ENCODE peak calls at places on chromosomes 6 and 20, in eight cellular contexts. P is effector memory CD8-positive, alpha-beta T cell; K is anterior cingulate cortex; J is right lobe of liver; O is BJ; V is HS-5; S is stimulated activated CD4-positive, alpha-beta T cell treated with anti-CD3 and anti-CD28 coated beads, Interleukin-12 subunit alpha, Interleukin-12 subunit beta, amount 100 ng/mL, for 48 hours; T is stromal cell of bone marrow. R is an unnamed sample.

GRCh38 chr6:133645000-133645619 is 243.8 kb upstream of the TCF21 start:
- DNase-seq in P (no peak), K (no peak), J (no peak), O (no peak), V (no peak), S (no peak), T (peak; percentile 58), R (no peak)

GRCh38 chr6:130520235-130520634 is 154.4 kb downstream of the TMEM200A start:
- DNase-seq in P (no peak), K (no peak), J (no peak), O (no peak), V (peak; percentile 48), S (no peak), T (peak; percentile 71), R (no peak)

GRCh38 chr20:24018796-24019195 is 30.2 kb upstream of the GGTLC1 start:
- DNase-seq in P (no peak), K (no peak), J (no peak), O (no peak), V (no peak), S (no peak), T (no peak), R (no peak)

GRCh38 chr6:37068523-37069270 is 63.2 kb downstream of the FGD2 start:
- DNase-seq in P (no peak), K (no peak), J (no peak), O (no peak), V (no peak), S (no peak), T (no peak), R (no peak)

GRCh38 chr6:67541591-67541990 is 1093.5 kb upstream of the ADGRB3 start:
- DNase-seq in P (no peak), K (no peak), J (no peak), O (peak; percentile 17), V (no peak), S (no peak), T (no peak), R (no peak)

GRCh38 chr20:44074252-44075151 is 112.5 kb downstream of the JPH2 start:
- DNase-seq in P (no peak), K (peak; percentile 8), J (no peak), O (no peak), V (peak; percentile 52), S (no peak), T (peak; percentile 48), R (no peak)

GRCh38 chr20:2236266-2236665 is 59.5 kb upstream of the TGM3 start:
- DNase-seq in P (no peak), K (no peak), J (no peak), O (no peak), V (no peak), S (no peak), T (no peak), R (no peak)

GRCh38 chr20:60986757-60987156 is 265.3 kb upstream of the CDH4 start:
- DNase-seq in P (no peak), K (no peak), J (no peak), O (no peak), V (no peak), S (no peak), T (no peak), R (no peak)

GRCh38 chr6:68756454-68757375 is 121.6 kb downstream of the ADGRB3 start:
- DNase-seq in P (no peak), K (no peak), J (no peak), O (no peak), V (no peak), S (no peak), T (no peak), R (no peak)

GRCh38 chr20:56418385-56418861 is 6.4 kb downstream of the CASS4 start:
- DNase-seq in P (no peak), K (no peak), J (no peak), O (no peak), V (no peak), S (no peak), T (no peak), R (no peak)

GRCh38 chr20:59349277-59349676 is 48.9 kb downstream of the EDN3 start:
- DNase-seq in P (no peak), K (no peak), J (no peak), O (no peak), V (no peak), S (no peak), T (no peak), R (no peak)

GRCh38 chr6:119325559-119326240 is 23.9 kb downstream of the MAN1A1 start:
- DNase-seq in P (no peak), K (no peak), J (no peak), O (no peak), V (no peak), S (no peak), T (no peak), R (no peak)

GRCh38 chr6:163630575-163630974 is 216.1 kb downstream of the QKI start:
- DNase-seq in P (no peak), K (no peak), J (no peak), O (no peak), V (no peak), S (no peak), T (no peak), R (no peak)

GRCh38 chr20:34017610-34018009 is 23.9 kb downstream of the RALY start:
- DNase-seq in P (no peak), K (no peak), J (no peak), O (peak; percentile 57), V (peak; percentile 89), S (no peak), T (peak; percentile 67), R (no peak)

GRCh38 chr20:57400821-57401564 is 9.8 kb downstream of the RBM38 start:
- DNase-seq in P (no peak), K (no peak), J (no peak), O (no peak), V (no peak), S (no peak), T (no peak), R (no peak)

R was measured in GM19239.